ENCODE peak calls at places on chromosomes 13 and 19, in nine cellular contexts. J is stomach; Y is PC-9; M is body of pancreas; O is Panc1; P is cardiac muscle cell; K is aorta; E is substantia nigra; U is CD8-positive, alpha-beta T cell. T is an unnamed sample.
A peak's percentile ranks its signal among the peaks of the same experiment; 100 is the strongest.

GRCh38 chr19:16889883-16890460 is 1.2 kb downstream of the F2RL3 start:
- DNase-seq in M (no peak), K (no peak), U (no peak), O (no peak), E (no peak), J (no peak), Y (no peak), P (no peak), T (no peak)

GRCh38 chr13:22944378-22944777 is 236.4 kb upstream of the SGCG start:
- DNase-seq in Y (no peak), E (no peak), M (no peak), P (no peak), O (no peak), U (no peak), J (no peak), K (no peak), T (no peak)

GRCh38 chr19:44512326-44513298 is 12.3 kb upstream of the ZNF180 start:
- DNase-seq in Y (peak; percentile 73), E (no peak), M (no peak), U (no peak), P (peak; percentile 20), O (no peak), K (no peak), J (no peak), T (no peak)

GRCh38 chr19:48962029-48962848 is 2.9 kb upstream of the FTL start:
- DNase-seq in O (no peak), Y (peak; percentile 72), K (peak; percentile 85), J (peak; percentile 79), P (no peak), U (peak; percentile 25), E (no peak), M (peak; percentile 31), T (peak; percentile 93)

GRCh38 chr19:47389150-47389556 is 30.2 kb downstream of the MEIS3 start:
- DNase-seq in E (no peak), M (no peak), K (peak; percentile 71), O (no peak), U (no peak), J (no peak), Y (peak; percentile 40), P (no peak), T (peak; percentile 82)

GRCh38 chr19:8307965-8308866 is at the start of gene CD320:
- DNase-seq in K (peak; percentile 93), Y (peak; percentile 78), J (peak; percentile 93), U (peak; percentile 77), M (peak; percentile 89), P (peak; percentile 95), O (peak; percentile 69), E (peak; percentile 32), T (peak; percentile 95)

GRCh38 chr19:29966594-29967249 is 24.7 kb downstream of the URI1 start:
- DNase-seq in J (no peak), U (no peak), K (no peak), Y (no peak), M (no peak), E (no peak), P (peak; percentile 15), O (no peak), T (no peak)

GRCh38 chr13:48412100-48412556 is 785 bp downstream of the LPAR6 start:
- DNase-seq in Y (no peak), K (no peak), P (no peak), M (no peak), J (no peak), E (no peak), O (no peak), U (no peak), T (no peak)

GRCh38 chr19:27740396-27740795 is 1472.6 kb downstream of the UQCRFS1 start:
- DNase-seq in K (no peak), M (no peak), U (no peak), P (no peak), J (peak; percentile 15), E (no peak), Y (no peak), O (no peak), T (no peak)

GRCh38 chr19:7505682-7506384 is 10.1 kb upstream of the ZNF358 start:
- DNase-seq in O (no peak), J (no peak), U (no peak), E (no peak), M (peak; percentile 37), Y (no peak), P (peak; percentile 63), K (peak; percentile 72), T (no peak)

GRCh38 chr19:5131031-5131865 is 162.3 kb downstream of the KDM4B start:
- DNase-seq in E (no peak), U (no peak), P (no peak), J (no peak), M (no peak), K (no peak), Y (no peak), O (no peak), T (no peak)

GRCh38 chr19:14686411-14686810 is 3.4 kb upstream of the ZNF333 start:
- DNase-seq in P (peak; percentile 1), K (no peak), U (no peak), J (no peak), E (no peak), O (no peak), M (no peak), Y (peak; percentile 46), T (no peak)

GRCh38 chr13:110341445-110342247 is 34.6 kb downstream of the COL4A2 start:
- DNase-seq in P (peak; percentile 49), K (peak; percentile 71), U (no peak), M (no peak), O (no peak), Y (no peak), E (no peak), J (no peak), T (no peak)

GRCh38 chr13:78339927-78340326 is 263.4 kb downstream of the POU4F1 start:
- DNase-seq in O (no peak), K (no peak), Y (no peak), U (no peak), P (peak; percentile 2), E (no peak), M (no peak), J (no peak), T (no peak)

GRCh38 chr19:7265963-7266362 is 28.3 kb downstream of the INSR start:
- DNase-seq in K (no peak), M (peak; percentile 45), J (peak; percentile 39), U (no peak), E (no peak), P (no peak), O (no peak), Y (peak; percentile 59), T (no peak)

GRCh38 chr19:10309423-10309822 is at the start of gene ZGLP1:
- DNase-seq in J (no peak), O (no peak), M (no peak), E (no peak), K (no peak), U (no peak), P (no peak), Y (no peak), T (no peak)
- H3K27ac ChIP-seq in J (no peak within 1 kb of the TSS), O (no peak within 1 kb of the TSS), M (no peak within 1 kb of the TSS), E (no peak within 1 kb of the TSS), K (no peak within 1 kb of the TSS), U (no peak within 1 kb of the TSS), P (no peak within 1 kb of the TSS), Y (no peak within 1 kb of the TSS), T (no peak within 1 kb of the TSS)

DNA sequence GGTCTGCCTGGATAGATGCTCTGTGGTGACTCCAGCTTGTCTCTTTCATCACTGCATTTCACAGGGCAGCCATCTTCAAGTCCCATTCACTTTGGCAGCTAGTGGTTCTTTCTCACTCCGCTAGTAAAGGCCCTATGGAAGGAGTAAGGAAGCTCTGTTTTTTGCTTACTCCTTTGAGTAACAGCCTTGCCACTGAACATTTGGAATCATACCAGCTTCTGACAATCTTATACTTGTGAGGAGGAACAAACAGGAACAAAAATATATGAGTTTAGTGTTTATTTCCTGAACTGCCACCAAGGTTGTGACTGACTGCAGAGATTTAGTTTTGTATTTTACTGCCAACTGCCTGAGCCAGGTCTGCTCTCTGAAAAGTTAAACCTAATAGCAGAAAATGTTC is 38.7 kb downstream of the KCTD4 start:
- DNase-seq in O (no peak), J (no peak), M (no peak), E (no peak), P (no peak), Y (no peak), U (no peak), K (no peak), T (no peak)
- H3K27ac ChIP-seq in O (peak overlapping the region; percentile 93), J (peak overlapping the region; percentile 23), M (peak overlapping the region; percentile 22), E (no peak overlapping the region), P (peak overlapping the region; percentile 30), Y (peak overlapping the region; percentile 83), U (no peak overlapping the region), K (no peak overlapping the region), T (no peak overlapping the region)

GRCh38 chr19:38228005-38228377 is 4.0 kb upstream of the DPF1 start:
- DNase-seq in M (no peak), E (no peak), Y (no peak), U (no peak), O (no peak), J (no peak), P (no peak), K (no peak), T (no peak)

GRCh38 chr19:38228491-38229439 is 4.7 kb upstream of the DPF1 start:
- DNase-seq in K (no peak), E (no peak), P (peak; percentile 71), U (no peak), Y (no peak), M (no peak), O (no peak), J (no peak), T (no peak)

GRCh38 chr19:38224014-38224862 is at the start of gene DPF1:
- DNase-seq in M (no peak), J (peak; percentile 34), O (no peak), P (peak; percentile 92), K (no peak), U (no peak), Y (peak; percentile 65), E (peak; percentile 37), T (no peak)

GRCh38 chr19:38229585-38230073 is 5.6 kb upstream of the DPF1 start:
- DNase-seq in P (peak; percentile 95), U (peak; percentile 23), Y (no peak), O (no peak), J (peak; percentile 47), K (peak; percentile 70), E (peak; percentile 82), M (no peak), T (peak; percentile 76)

DNA sequence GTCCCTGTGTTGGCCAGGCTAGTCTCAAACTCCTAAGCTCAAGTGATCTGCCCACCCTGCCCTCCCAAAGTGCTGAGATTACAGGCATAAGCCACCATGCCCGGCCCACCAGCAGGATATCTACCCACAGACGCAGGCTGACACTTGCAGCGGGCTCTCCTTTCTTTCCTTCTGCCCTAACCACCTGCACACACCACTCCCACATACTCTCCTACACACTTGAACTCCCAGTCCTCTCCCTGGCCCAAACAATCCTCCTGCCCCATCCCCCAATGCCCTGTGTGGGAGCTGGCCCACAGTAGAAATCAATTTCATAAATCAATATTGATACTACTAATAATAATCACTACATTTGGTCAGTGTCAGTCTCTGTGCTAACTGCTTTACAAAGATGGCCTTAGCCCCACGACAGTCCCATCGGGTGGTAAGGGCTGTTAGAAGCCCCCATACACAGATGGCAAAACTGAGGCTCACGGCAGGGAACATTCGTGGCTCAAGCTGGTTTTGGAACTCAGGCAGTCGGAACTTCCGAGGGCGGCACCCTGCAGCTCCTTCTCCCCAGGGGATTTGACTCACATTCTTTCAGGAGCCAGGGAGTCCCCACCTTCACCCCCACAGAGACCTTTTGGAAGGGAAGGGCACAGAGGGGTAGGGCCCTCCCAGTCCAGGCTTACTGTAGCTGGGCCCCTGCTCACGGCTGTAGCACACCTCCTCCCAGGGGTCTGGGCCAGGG is 3.4 kb upstream of the DPF1 start:
- DNase-seq in U (no peak), J (no peak), Y (no peak), E (no peak), K (no peak), P (no peak), O (no peak), M (no peak), T (no peak)
- H3K27ac ChIP-seq in U (no peak overlapping the region), J (no peak overlapping the region), Y (no peak overlapping the region), E (no peak overlapping the region), K (no peak overlapping the region), P (no peak overlapping the region), O (no peak overlapping the region), M (no peak overlapping the region), T (no peak overlapping the region)

GRCh38 chr19:53509443-53509842 is 28.5 kb upstream of the ZNF331 start:
- DNase-seq in K (no peak), P (no peak), E (no peak), U (no peak), J (no peak), O (no peak), Y (no peak), M (no peak), T (no peak)
- H3K27ac ChIP-seq in K (no peak overlapping the region), P (no peak overlapping the region), E (no peak overlapping the region), U (no peak overlapping the region), J (no peak overlapping the region), O (no peak overlapping the region), Y (no peak overlapping the region), M (no peak overlapping the region), T (no peak overlapping the region)

T was measured in upper lobe of right lung.